ENCODE peak calls at places on chromosomes 5 and 9, in eight cellular contexts. R is PC-3, U is pancreas, N is heart right ventricle, L is neuronal stem cell, B is neural progenitor cell, H is cardiac muscle cell, Q is skeletal muscle cell. Y is an unnamed sample.

GRCh38 chr9:3023449-3023848 is 179.6 kb upstream of the PUM3 start:
- DNase-seq in R (no peak), U (no peak), N (no peak), L (no peak), B (no peak), H (no peak), Q (no peak), Y (no peak)

GRCh38 chr5:119393201-119393691 is 37.4 kb downstream of the TNFAIP8 start:
- DNase-seq in R (no peak), U (no peak), N (no peak), L (no peak), B (no peak), H (no peak), Q (no peak), Y (no peak)

GRCh38 chr9:134187821-134188420 is 23.6 kb upstream of the RNU6ATAC start:
- DNase-seq in R (no peak), U (peak; percentile 11), N (no peak), L (no peak), B (no peak), H (no peak), Q (no peak), Y (no peak)

GRCh38 chr9:93132946-93133640 is 958 bp downstream of the NINJ1 start:
- DNase-seq in R (peak; percentile 39), U (no peak), N (no peak), L (no peak), B (peak; percentile 18), H (peak; percentile 45), Q (no peak), Y (peak; percentile 47)

GRCh38 chr9:137836831-137837241 is 40.7 kb upstream of the CACNA1B start:
- DNase-seq in R (no peak), U (no peak), N (no peak), L (no peak), B (peak; percentile 27), H (no peak), Q (no peak), Y (no peak)

GRCh38 chr9:34589656-34590375 is at the start of gene CNTFR:
- DNase-seq in R (no peak), U (no peak), N (peak; percentile 54), L (no peak), B (peak; percentile 88), H (no peak), Q (no peak), Y (peak; percentile 10)

GRCh38 chr9:122444366-122444765 is 33.4 kb downstream of the OR1J1 start:
- DNase-seq in R (no peak), U (no peak), N (no peak), L (no peak), B (no peak), H (peak; percentile 99), Q (peak; percentile 87), Y (no peak)

GRCh38 chr5:86917117-86917579 is 299.4 kb downstream of the COX7C start:
- DNase-seq in R (peak; percentile 70), U (no peak), N (no peak), L (peak; percentile 48), B (peak; percentile 72), H (peak; percentile 68), Q (peak; percentile 4), Y (peak; percentile 10)

GRCh38 chr5:84242286-84242685 is 142.4 kb downstream of the EDIL3 start:
- DNase-seq in R (peak; percentile 63), U (no peak), N (no peak), L (no peak), B (no peak), H (peak; percentile 84), Q (peak; percentile 51), Y (no peak)

GRCh38 chr9:125479846-125480615 is 218.4 kb downstream of the GAPVD1 start:
- DNase-seq in R (no peak), U (no peak), N (no peak), L (no peak), B (no peak), H (no peak), Q (no peak), Y (no peak)

GRCh38 chr5:152861231-152861630 is 456.2 kb upstream of the NMUR2 start:
- DNase-seq in R (no peak), U (no peak), N (no peak), L (no peak), B (no peak), H (no peak), Q (no peak), Y (no peak)

GRCh38 chr9:77514886-77515711 is 133.0 kb downstream of the GNA14 start:
- DNase-seq in R (peak; percentile 75), U (no peak), N (no peak), L (no peak), B (no peak), H (peak; percentile 85), Q (peak; percentile 43), Y (no peak)

GRCh38 chr5:168359820-168360460 is 68.5 kb downstream of the WWC1 start:
- DNase-seq in R (peak; percentile 91), U (no peak), N (no peak), L (no peak), B (no peak), H (no peak), Q (no peak), Y (no peak)

GRCh38 chr5:179609834-179610108 is 13.7 kb downstream of the HNRNPH1 start:
- DNase-seq in R (no peak), U (no peak), N (no peak), L (no peak), B (no peak), H (no peak), Q (no peak), Y (no peak)

GRCh38 chr5:157535042-157535865 is 40.3 kb downstream of the ADAM19 start:
- DNase-seq in R (peak; percentile 44), U (peak; percentile 24), N (peak; percentile 27), L (no peak), B (no peak), H (peak; percentile 85), Q (no peak), Y (no peak)

GRCh38 chr9:96327694-96328352 is 25.8 kb upstream of the HSD17B3 start:
- DNase-seq in R (peak; percentile 80), U (peak; percentile 21), N (no peak), L (peak; percentile 38), B (peak; percentile 52), H (peak; percentile 77), Q (no peak), Y (peak; percentile 54)

GRCh38 chr9:37350486-37351190 is 71.9 kb upstream of the GRHPR start:
- DNase-seq in R (no peak), U (no peak), N (no peak), L (no peak), B (no peak), H (peak; percentile 23), Q (no peak), Y (no peak)

GRCh38 chr9:2087500-2088313 is 72.6 kb downstream of the SMARCA2 start:
- DNase-seq in R (peak; percentile 53), U (no peak), N (no peak), L (no peak), B (peak; percentile 31), H (peak; percentile 66), Q (no peak), Y (peak; percentile 60)

GRCh38 chr5:154844800-154845199 is 5.6 kb downstream of the FAXDC2 start:
- DNase-seq in R (no peak), U (no peak), N (no peak), L (no peak), B (no peak), H (no peak), Q (no peak), Y (no peak)

GRCh38 chr9:126565336-126566128 is 48.2 kb upstream of the LMX1B start:
- DNase-seq in R (no peak), U (no peak), N (no peak), L (no peak), B (no peak), H (no peak), Q (no peak), Y (no peak)

GRCh38 chr5:147675168-147675567 is 107.4 kb downstream of the JAKMIP2 start:
- DNase-seq in R (peak; percentile 48), U (no peak), N (no peak), L (no peak), B (no peak), H (no peak), Q (no peak), Y (no peak)
- H3K4me3 ChIP-seq in R (no peak overlapping the region), U (no peak overlapping the region), N (no peak overlapping the region), L (no peak overlapping the region), B (no peak overlapping the region), H (no peak overlapping the region), Q (no peak overlapping the region), Y (no peak overlapping the region)

DNA sequence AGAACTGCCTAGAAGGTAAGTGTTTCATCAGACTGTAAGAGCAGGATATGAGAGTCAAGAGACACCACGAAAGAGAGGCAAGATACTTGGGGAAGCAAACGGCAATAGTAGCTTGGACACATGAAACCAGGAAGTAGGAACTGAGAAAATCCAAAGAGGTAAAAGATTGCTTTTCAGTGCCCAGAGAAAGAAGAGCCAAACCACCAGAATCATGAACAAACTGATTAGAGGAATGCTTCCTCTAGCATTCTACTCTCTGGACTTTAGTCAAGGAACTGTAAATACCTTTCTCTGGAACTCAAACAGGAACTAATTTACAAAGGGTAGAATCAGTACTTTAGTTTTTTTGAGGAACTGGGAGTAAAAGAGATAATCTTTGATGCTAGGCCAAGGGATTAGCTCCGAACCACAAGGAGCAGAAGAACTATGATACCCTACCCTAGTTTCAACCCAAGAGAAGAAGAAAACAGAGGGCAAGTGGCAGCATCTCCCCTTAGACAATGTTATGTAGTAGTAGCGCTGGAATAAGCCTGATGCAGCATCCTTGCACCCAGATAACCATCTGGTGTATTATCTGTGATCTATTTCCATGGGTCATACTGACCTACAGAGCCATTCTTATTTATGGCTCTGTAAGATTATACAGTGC is 41.3 kb downstream of the EFCAB9 start:
- DNase-seq in R (no peak), U (no peak), N (no peak), L (no peak), B (no peak), H (peak; percentile 30), Q (no peak), Y (no peak)
- H3K4me3 ChIP-seq in R (no peak overlapping the region), U (no peak overlapping the region), N (no peak overlapping the region), L (no peak overlapping the region), B (no peak overlapping the region), H (no peak overlapping the region), Q (no peak overlapping the region), Y (no peak overlapping the region)

GRCh38 chr9:135952664-135953206 is 8.4 kb downstream of the UBAC1 start:
- DNase-seq in R (no peak), U (no peak), N (no peak), L (no peak), B (no peak), H (no peak), Q (no peak), Y (no peak)
- H3K4me3 ChIP-seq in R (no peak overlapping the region), U (no peak overlapping the region), N (no peak overlapping the region), L (no peak overlapping the region), B (no peak overlapping the region), H (no peak overlapping the region), Q (no peak overlapping the region), Y (no peak overlapping the region)

GRCh38 chr9:88994820-88995180 is 3.5 kb downstream of the S1PR3 start:
- DNase-seq in R (no peak), U (no peak), N (no peak), L (no peak), B (no peak), H (peak; percentile 66), Q (no peak), Y (no peak)

GRCh38 chr9:88993871-88994819 is 2.9 kb downstream of the S1PR3 start:
- DNase-seq in R (no peak), U (no peak), N (no peak), L (no peak), B (no peak), H (no peak), Q (no peak), Y (no peak)

GRCh38 chr9:88995627-88996026 is 4.4 kb downstream of the S1PR3 start:
- DNase-seq in R (no peak), U (no peak), N (no peak), L (no peak), B (no peak), H (no peak), Q (no peak), Y (no peak)

GRCh38 chr9:88996046-88997005 is 5.1 kb downstream of the S1PR3 start:
- DNase-seq in R (peak; percentile 25), U (no peak), N (no peak), L (no peak), B (no peak), H (no peak), Q (no peak), Y (no peak)

GRCh38 chr9:88995205-88995604 is 3.9 kb downstream of the S1PR3 start:
- DNase-seq in R (no peak), U (no peak), N (no peak), L (no peak), B (no peak), H (no peak), Q (no peak), Y (no peak)
- H3K4me3 ChIP-seq in R (no peak overlapping the region), U (no peak overlapping the region), N (peak overlapping the region; percentile 75), L (no peak overlapping the region), B (no peak overlapping the region), H (no peak overlapping the region), Q (peak overlapping the region; percentile 73), Y (no peak overlapping the region)

Y was measured in CD4-positive, alpha-beta memory T cell.